ENCODE peak calls at places on chromosome 2, in eight cellular contexts. N, F, X, T, V, H, L and K are unnamed samples.
A peak's percentile ranks its signal among the peaks of the same experiment; 100 is the strongest.

GRCh38 chr2:860259-860855 is 90.3 kb upstream of the SNTG2 start:
- DNase-seq in L (no peak), X (no peak), F (no peak), T (no peak), H (no peak), N (no peak), V (no peak), K (no peak)

GRCh38 chr2:127084611-127085031 is 22.3 kb downstream of the BIN1 start:
- DNase-seq in X (peak; percentile 52), H (no peak), T (no peak), N (peak; percentile 16), V (no peak), F (no peak), L (peak; percentile 24), K (no peak)

GRCh38 chr2:207219716-207220414 is 54.1 kb upstream of the KLF7 start:
- DNase-seq in L (peak; percentile 66), N (no peak), F (no peak), H (no peak), V (peak; percentile 58), X (no peak), T (no peak), K (no peak)

GRCh38 chr2:12080360-12080759 is 333.9 kb downstream of the LPIN1 start:
- DNase-seq in L (no peak), N (no peak), X (no peak), H (no peak), T (no peak), F (no peak), V (no peak), K (no peak)

GRCh38 chr2:16626497-16626896 is 39.1 kb downstream of the CYRIA start:
- DNase-seq in V (no peak), L (peak; percentile 53), F (no peak), X (no peak), N (no peak), T (no peak), H (no peak), K (no peak)

GRCh38 chr2:110211938-110212858 is at the start of gene MTLN:
- DNase-seq in V (peak; percentile 96), X (peak; percentile 75), F (peak; percentile 64), N (peak; percentile 53), H (no peak), T (peak; percentile 74), L (peak; percentile 90), K (peak; percentile 46)

GRCh38 chr2:166411473-166412230 is 35.9 kb upstream of the SCN9A start:
- DNase-seq in H (no peak), T (no peak), N (no peak), L (no peak), F (no peak), X (no peak), V (no peak), K (no peak)

GRCh38 chr2:119747311-119747710 is 12.4 kb upstream of the PTPN4 start:
- DNase-seq in X (no peak), F (no peak), H (no peak), L (no peak), T (no peak), V (no peak), N (no peak), K (no peak)

GRCh38 chr2:12253167-12253778 is 463.5 kb upstream of the TRIB2 start:
- DNase-seq in T (no peak), F (no peak), N (no peak), X (no peak), V (no peak), L (no peak), H (no peak), K (no peak)

GRCh38 chr2:18536100-18536499 is 24.4 kb downstream of the RDH14 start:
- DNase-seq in X (no peak), H (no peak), T (no peak), F (no peak), N (no peak), V (no peak), L (peak; percentile 53), K (no peak)

GRCh38 chr2:102619414-102620319 is at the start of gene SLC9A2:
- DNase-seq in T (peak; percentile 42), L (peak; percentile 38), F (peak; percentile 14), V (peak; percentile 77), N (no peak), X (peak; percentile 8), H (no peak), K (no peak)

GRCh38 chr2:218691234-218691633 is 19.3 kb downstream of the STK36 start:
- DNase-seq in X (no peak), T (no peak), N (no peak), F (no peak), H (no peak), V (no peak), L (peak; percentile 65), K (no peak)

GRCh38 chr2:51812138-51812866 is 780.4 kb upstream of the NRXN1 start:
- DNase-seq in F (no peak), N (no peak), V (no peak), H (no peak), T (no peak), X (no peak), L (no peak), K (no peak)

GRCh38 chr2:102788880-102789250 is 27.0 kb downstream of the TMEM182 start:
- DNase-seq in X (no peak), N (no peak), L (no peak), V (no peak), H (no peak), F (no peak), T (no peak), K (no peak)

GRCh38 chr2:53740170-53740569 is 27.4 kb upstream of the CHAC2 start:
- DNase-seq in X (no peak), V (no peak), T (no peak), N (no peak), H (no peak), F (no peak), L (peak; percentile 27), K (no peak)

GRCh38 chr2:100766806-100767205 is 53.1 kb upstream of the NPAS2 start:
- DNase-seq in F (no peak), V (no peak), N (no peak), H (no peak), L (no peak), T (no peak), X (no peak), K (no peak)

GRCh38 chr2:240962371-240963064 is 35.9 kb upstream of the SNED1 start:
- DNase-seq in L (no peak), T (no peak), V (peak; percentile 76), F (no peak), X (no peak), N (no peak), H (no peak), K (no peak)

GRCh38 chr2:239710953-239711861 is 310.4 kb upstream of the HDAC4 start:
- DNase-seq in F (no peak), X (no peak), L (no peak), H (no peak), V (no peak), N (no peak), T (no peak), K (no peak)

GRCh38 chr2:70454936-70455544 is 98.6 kb downstream of the TGFA start:
- DNase-seq in L (no peak), T (no peak), F (no peak), H (no peak), V (no peak), N (no peak), X (no peak), K (no peak)

GRCh38 chr2:28381225-28382180 is 11.2 kb upstream of the FOSL2 start:
- DNase-seq in T (no peak), V (no peak), H (no peak), L (no peak), F (no peak), X (no peak), N (no peak), K (no peak)

GRCh38 chr2:99926986-99927385 is 215.4 kb downstream of the AFF3 start:
- DNase-seq in H (no peak), N (no peak), V (no peak), L (peak; percentile 49), F (no peak), T (no peak), X (no peak), K (no peak)

GRCh38 chr2:10331033-10331701 is 28.5 kb downstream of the HPCAL1 start:
- DNase-seq in X (peak; percentile 83), T (no peak), F (peak; percentile 18), N (peak; percentile 59), H (no peak), V (no peak), L (peak; percentile 44), K (peak; percentile 39)

GRCh38 chr2:178756843-178757242 is 50.4 kb downstream of the TTN start:
- DNase-seq in L (peak; percentile 46), T (no peak), X (no peak), F (no peak), H (no peak), V (no peak), N (no peak), K (no peak)

GRCh38 chr2:196399736-196400691 is 228.6 kb upstream of the STK17B start:
- DNase-seq in V (no peak), X (no peak), H (no peak), L (peak; percentile 67), T (no peak), F (no peak), N (no peak), K (no peak)

GRCh38 chr2:89767581-89768435 is 1076.3 kb downstream of the RPIA start:
- DNase-seq in N (no peak), L (peak; percentile 4), F (no peak), V (peak; percentile 35), T (no peak), H (peak; percentile 22), X (no peak), K (no peak)

GRCh38 chr2:71072492-71072891 is 4.0 kb downstream of the NAGK start:
- DNase-seq in L (no peak), N (no peak), T (no peak), X (no peak), F (no peak), V (no peak), H (no peak), K (no peak)

GRCh38 chr2:20669609-20670314 is 2.8 kb downstream of the GDF7 start:
- DNase-seq in X (no peak), L (no peak), V (no peak), N (no peak), F (no peak), H (no peak), T (no peak), K (no peak)

GRCh38 chr2:17995594-17995993 is 117.1 kb downstream of the KCNS3 start:
- DNase-seq in L (no peak), H (no peak), F (no peak), N (no peak), V (no peak), X (no peak), T (no peak), K (no peak)

GRCh38 chr2:67451086-67451832 is 54.1 kb downstream of the ETAA1 start:
- DNase-seq in H (no peak), X (no peak), T (no peak), L (peak; percentile 28), N (no peak), V (no peak), F (no peak), K (no peak)